ENCODE peak calls at places on chromosomes 13 and 19, in four cellular contexts. O, B, D and T are unnamed samples.

GRCh38 chr13:62482351-62482750 is 1066.7 kb upstream of the PCDH20 start:
- DNase-seq in O (peak; percentile 3), B (no peak), D (no peak), T (no peak)

GRCh38 chr13:93473441-93474270 is 247.0 kb downstream of the GPC6 start:
- DNase-seq in O (no peak), B (no peak), D (no peak), T (no peak)

GRCh38 chr13:99312493-99312883 is 5.3 kb upstream of the GPR183 start:
- DNase-seq in O (peak; percentile 62), B (peak; percentile 94), D (no peak), T (no peak)

GRCh38 chr13:21613791-21614190 is 9.8 kb upstream of the MICU2 start:
- DNase-seq in O (no peak), B (no peak), D (no peak), T (no peak)

GRCh38 chr13:108922108-108922507 is 292.7 kb downstream of the MYO16 start:
- DNase-seq in O (no peak), B (no peak), D (no peak), T (no peak)

GRCh38 chr13:94595006-94595942 is 678 bp downstream of the TGDS start:
- DNase-seq in O (peak; percentile 26), B (peak; percentile 74), D (peak; percentile 14), T (no peak)

GRCh38 chr19:38793186-38793585 is 4.2 kb downstream of the LGALS7B start:
- DNase-seq in O (peak; percentile 41), B (peak; percentile 57), D (no peak), T (no peak)

GRCh38 chr19:39502640-39503417 is 4.1 kb downstream of the DLL3 start:
- DNase-seq in O (peak; percentile 86), B (no peak), D (peak; percentile 88), T (no peak)

GRCh38 chr13:44293908-44294735 is 79.5 kb upstream of the SERP2 start:
- DNase-seq in O (no peak), B (no peak), D (no peak), T (no peak)

GRCh38 chr19:31262673-31263308 is 86.4 kb downstream of the TSHZ3 start:
- DNase-seq in O (no peak), B (no peak), D (no peak), T (peak; percentile 74)

GRCh38 chr19:29010276-29010675 is 202.7 kb downstream of the UQCRFS1 start:
- DNase-seq in O (no peak), B (no peak), D (no peak), T (peak; percentile 84)

GRCh38 chr19:48914181-48914580 is 14.1 kb downstream of the NUCB1 start:
- DNase-seq in O (no peak), B (peak; percentile 15), D (no peak), T (no peak)

GRCh38 chr13:34458756-34459462 is 483.2 kb upstream of the NBEA start:
- DNase-seq in O (no peak), B (peak; percentile 75), D (no peak), T (no peak)

GRCh38 chr19:32041681-32042292 is 303.6 kb upstream of the ZNF507 start:
- DNase-seq in O (peak; percentile 75), B (peak; percentile 82), D (peak; percentile 13), T (no peak)

GRCh38 chr19:51690359-51691121 is 2.6 kb upstream of the SPACA6 start:
- DNase-seq in O (peak; percentile 76), B (peak; percentile 56), D (peak; percentile 70), T (no peak)

GRCh38 chr13:20832861-20833260 is 59.1 kb upstream of the EEF1AKMT1 start:
- DNase-seq in O (no peak), B (no peak), D (no peak), T (no peak)

GRCh38 chr19:30492581-30492980 is 120.4 kb downstream of the ZNF536 start:
- DNase-seq in O (peak; percentile 35), B (no peak), D (no peak), T (no peak)

GRCh38 chr13:82933986-82934385 is 948.3 kb downstream of the SLITRK1 start:
- DNase-seq in O (no peak), B (no peak), D (no peak), T (no peak)

GRCh38 chr19:9073806-9074205 is 13.1 kb upstream of the OR1M1 start:
- DNase-seq in O (no peak), B (no peak), D (no peak), T (no peak)

GRCh38 chr19:19900124-19900523 is 622 bp upstream of the ZNF93 start:
- DNase-seq in O (peak; percentile 75), B (peak; percentile 79), D (peak; percentile 16), T (no peak)